ENCODE peak calls at places on chromosomes 12 and 14, in six cellular contexts. L, O, I, N, K and S are unnamed samples.

GRCh38 chr14:91953170-91953985 is 5.9 kb upstream of the FBLN5 start:
- DNase-seq in I (peak; percentile 29), O (peak; percentile 28), L (peak; percentile 40), N (no peak), K (no peak), S (no peak)

GRCh38 chr12:67618303-67618702 is 30.2 kb upstream of the DYRK2 start:
- DNase-seq in N (no peak), I (no peak), O (no peak), L (no peak), K (no peak), S (no peak)

GRCh38 chr14:68937790-68938514 is 41.1 kb downstream of the ACTN1 start:
- DNase-seq in I (no peak), K (peak; percentile 85), N (peak; percentile 86), L (no peak), O (peak; percentile 42), S (no peak)

GRCh38 chr12:4553943-4554342 is 8.1 kb upstream of the DYRK4 start:
- DNase-seq in N (no peak), L (no peak), K (no peak), O (no peak), I (no peak), S (no peak)

GRCh38 chr12:818733-819132 is 66.4 kb downstream of the WNK1 start:
- DNase-seq in K (no peak), N (no peak), I (peak; percentile 39), L (no peak), O (no peak), S (no peak)

GRCh38 chr12:56084958-56085543 is 5.1 kb downstream of the ERBB3 start:
- DNase-seq in K (peak; percentile 44), L (no peak), O (peak; percentile 21), N (no peak), I (peak; percentile 15), S (no peak)

GRCh38 chr14:52835122-52835903 is 43.9 kb upstream of the GNPNAT1 start:
- DNase-seq in K (no peak), O (peak; percentile 73), L (peak; percentile 42), N (no peak), I (peak; percentile 73), S (peak; percentile 23)

GRCh38 chr12:76866146-76866545 is 12.7 kb downstream of the CSRP2 start:
- DNase-seq in N (no peak), L (peak; percentile 34), O (no peak), I (no peak), K (no peak), S (no peak)

GRCh38 chr12:43206396-43206795 is 345.6 kb downstream of the ADAMTS20 start:
- DNase-seq in K (no peak), I (peak; percentile 45), O (peak; percentile 55), L (no peak), N (no peak), S (no peak)

GRCh38 chr14:104970231-104971068 is 7.7 kb downstream of the AHNAK2 start:
- DNase-seq in O (peak; percentile 96), L (peak; percentile 83), K (peak; percentile 61), N (peak; percentile 85), I (peak; percentile 89), S (no peak)

GRCh38 chr14:104974146-104974541 is 4.0 kb downstream of the AHNAK2 start:
- DNase-seq in N (peak; percentile 47), K (no peak), L (no peak), I (no peak), O (no peak), S (no peak)

GRCh38 chr14:104971447-104972240 is 6.5 kb downstream of the AHNAK2 start:
- DNase-seq in K (no peak), O (no peak), I (no peak), N (peak; percentile 57), L (no peak), S (no peak)

GRCh38 chr14:104973215-104974145 is 4.7 kb downstream of the AHNAK2 start:
- DNase-seq in O (peak; percentile 95), I (peak; percentile 91), N (peak; percentile 87), L (peak; percentile 97), K (peak; percentile 74), S (no peak)

DNA sequence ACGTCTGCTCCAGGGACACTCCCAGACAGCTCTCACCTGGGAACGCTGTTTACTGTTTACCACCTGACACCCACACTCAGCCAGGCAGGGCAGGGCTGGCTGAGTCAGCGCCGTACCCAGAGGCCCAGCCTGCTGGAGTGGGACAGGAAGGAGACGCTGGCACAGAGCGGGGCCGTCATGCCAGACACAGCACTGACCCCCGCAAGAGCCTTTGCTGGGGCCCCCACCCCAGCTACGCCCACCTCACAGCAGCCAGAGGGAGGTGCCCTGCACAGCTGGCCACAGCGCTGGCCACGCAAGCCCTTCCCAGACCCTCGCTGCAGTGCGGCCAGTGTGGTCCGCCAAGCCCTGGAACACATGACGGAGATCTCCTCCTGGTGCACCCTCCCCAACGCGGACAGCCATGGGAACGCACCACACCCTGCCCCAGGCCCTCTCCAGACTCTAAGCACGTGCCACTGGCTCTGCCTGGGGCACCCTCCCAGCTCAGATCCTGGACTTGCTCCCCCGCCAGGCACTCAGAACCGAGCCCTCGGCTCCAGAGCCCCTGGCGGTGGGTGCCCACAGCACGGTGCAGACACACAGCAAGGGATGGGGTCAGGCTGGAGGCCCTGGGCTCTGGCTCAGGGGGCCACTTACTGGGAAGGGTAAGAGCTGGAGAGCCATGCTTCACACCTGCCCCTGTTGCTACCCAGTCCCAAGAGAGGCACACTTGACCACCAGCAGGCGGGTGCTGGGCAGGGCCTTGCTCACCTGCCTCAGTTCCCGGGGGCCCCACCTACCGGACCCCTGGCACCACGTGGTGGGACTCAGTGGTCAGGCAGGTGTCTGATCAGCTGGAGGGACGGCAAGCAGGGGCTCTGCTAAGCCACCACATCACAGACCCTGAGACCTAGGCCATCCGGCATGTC is 5.6 kb downstream of the AHNAK2 start:
- DNase-seq in N (peak; percentile 83), L (no peak), O (peak; percentile 74), K (peak; percentile 78), I (no peak), S (no peak)
- TF ChIP-seq CTCF in N (no peak), L (no peak), O (no peak), K (no peak), I (no peak), S (no peak)

DNA sequence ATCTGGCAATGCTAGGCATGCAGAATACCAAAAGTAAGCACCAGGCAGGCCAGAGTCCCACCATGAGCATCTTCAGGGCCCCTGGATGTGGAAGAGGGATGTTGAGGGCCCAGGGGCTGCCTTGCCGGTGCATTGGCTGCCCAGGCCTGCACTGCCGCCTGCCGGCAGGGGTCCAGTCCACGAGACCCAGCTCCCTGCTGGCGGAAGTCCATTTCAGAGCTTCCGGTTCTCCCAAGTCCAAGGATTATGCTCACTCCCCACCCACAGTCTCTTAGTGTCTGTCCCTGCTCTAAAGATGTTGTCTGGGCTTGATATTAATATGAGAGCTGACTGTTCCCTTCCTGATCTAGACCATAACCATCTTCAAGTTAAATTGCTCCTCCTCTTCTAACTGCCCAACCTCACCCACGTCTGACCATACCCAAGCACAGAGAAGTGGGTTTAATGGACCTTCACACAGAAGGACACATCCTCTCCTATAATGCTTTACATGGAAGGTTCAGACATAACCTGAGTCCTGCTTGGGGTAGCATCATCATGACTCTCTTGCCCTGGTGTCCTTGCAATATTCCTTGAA is 117.4 kb downstream of the DAD1 start:
- DNase-seq in L (peak; percentile 5), N (peak; percentile 54), I (peak; percentile 81), O (peak; percentile 37), K (peak; percentile 53), S (no peak)
- TF ChIP-seq CTCF in L (peak; percentile 28), N (no peak), I (peak; percentile 94), O (peak; percentile 46), K (peak; percentile 34), S (no peak)

GRCh38 chr14:99199854-99200653 is 71.9 kb downstream of the BCL11B start:
- DNase-seq in K (no peak), L (no peak), O (peak; percentile 1), N (no peak), I (no peak), S (no peak)
- TF ChIP-seq CTCF in K (no peak), L (peak; percentile 12), O (peak; percentile 11), N (no peak), I (no peak), S (no peak)

GRCh38 chr14:24631749-24632335 is 2.1 kb downstream of the GZMB start:
- DNase-seq in K (no peak), I (no peak), N (no peak), L (no peak), O (no peak), S (no peak)

GRCh38 chr14:24632336-24632735 is 1.7 kb downstream of the GZMB start:
- DNase-seq in L (no peak), I (no peak), N (no peak), O (no peak), K (no peak), S (no peak)

GRCh38 chr14:24633353-24633752 is 637 bp downstream of the GZMB start:
- DNase-seq in O (no peak), L (no peak), N (no peak), I (no peak), K (no peak), S (no peak)

GRCh38 chr14:24632761-24633160 is 1.2 kb downstream of the GZMB start:
- DNase-seq in O (no peak), N (no peak), I (no peak), L (no peak), K (no peak), S (no peak)

GRCh38 chr14:24634158-24634557 is at the start of gene GZMB:
- DNase-seq in I (no peak), K (no peak), O (peak; percentile 12), L (no peak), N (no peak), S (no peak)
- TF ChIP-seq CTCF in I (no peak), K (no peak), O (no peak), L (no peak), N (no peak), S (no peak)

GRCh38 chr14:62213516-62213915 is 451.3 kb downstream of the SNAPC1 start:
- DNase-seq in L (peak; percentile 23), N (no peak), K (no peak), I (peak; percentile 78), O (peak; percentile 79), S (no peak)

DNA sequence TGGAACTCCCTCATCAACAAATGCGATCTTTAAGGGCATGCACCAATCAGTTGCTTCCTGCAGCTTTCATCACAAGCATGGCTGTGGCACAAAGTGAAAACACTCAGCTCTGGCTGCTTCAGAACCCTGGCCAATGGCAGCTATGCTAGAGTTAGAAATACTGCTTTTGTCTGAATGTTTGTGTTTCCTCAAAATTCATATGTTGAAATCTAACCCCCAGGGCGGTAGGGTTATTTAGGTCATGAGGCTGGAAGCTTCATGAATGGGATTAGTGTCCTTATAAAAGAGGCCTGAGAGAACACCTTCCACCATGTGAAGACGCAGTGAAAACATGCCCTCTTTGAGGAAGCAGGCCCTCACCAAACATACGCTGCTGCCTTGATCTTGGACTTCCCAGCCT is 453.9 kb downstream of the SNAPC1 start:
- DNase-seq in L (no peak), K (no peak), I (no peak), O (no peak), N (no peak), S (no peak)
- TF ChIP-seq CTCF in L (no peak), K (no peak), I (no peak), O (no peak), N (no peak), S (no peak)

DNA sequence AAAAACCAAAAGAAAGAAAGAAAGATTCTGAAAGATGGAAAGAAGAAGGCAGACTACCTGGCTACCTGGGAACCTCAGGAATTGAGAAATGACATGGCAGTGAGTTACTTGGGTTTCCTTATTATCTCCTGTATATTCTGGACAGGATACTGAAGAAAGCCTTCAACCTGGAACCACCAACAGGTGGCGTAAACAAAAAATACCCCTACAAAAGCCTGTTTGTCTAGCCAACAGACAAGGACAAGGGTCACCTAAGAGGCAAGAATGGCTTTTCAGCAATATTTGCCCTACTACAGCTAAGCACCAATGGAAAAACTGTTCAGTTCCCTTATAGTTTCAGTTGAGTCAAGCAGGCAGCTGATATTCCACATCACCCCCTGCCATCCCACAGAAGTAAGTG is 274.9 kb downstream of the GPHN start:
- DNase-seq in L (no peak), N (no peak), K (no peak), I (no peak), O (no peak), S (no peak)
- TF ChIP-seq CTCF in L (no peak), N (no peak), K (no peak), I (no peak), O (no peak), S (no peak)

GRCh38 chr12:102876883-102877282 is 40.2 kb downstream of the PAH start:
- DNase-seq in L (no peak), O (no peak), N (no peak), I (no peak), K (no peak), S (no peak)
- TF ChIP-seq CTCF in L (no peak), O (no peak), N (no peak), I (no peak), K (no peak), S (no peak)